ENCODE peak calls at places on chromosomes 2 and 18, in nine cellular contexts. Y, O, Z, I, R, W, D, C and A are unnamed samples.

GRCh38 chr2:85668009-85668856 is at the start of gene SFTPB:
- DNase-seq in Y (no peak), R (no peak), C (no peak), Z (peak; percentile 93), I (peak; percentile 44), D (no peak), O (no peak), W (no peak), A (no peak)

GRCh38 chr18:49023938-49024341 is 73.2 kb upstream of the SMAD7 start:
- DNase-seq in I (no peak), W (peak; percentile 5), D (no peak), R (no peak), Y (no peak), C (no peak), O (no peak), Z (peak; percentile 53), A (no peak)

GRCh38 chr2:96891591-96892333 is 21.9 kb upstream of the SEMA4C start:
- DNase-seq in C (no peak), Y (no peak), I (peak; percentile 58), D (no peak), W (no peak), Z (peak; percentile 78), R (no peak), O (no peak), A (no peak)

GRCh38 chr2:47076586-47077441 is 78.3 kb downstream of the STPG4 start:
- DNase-seq in O (peak; percentile 66), D (peak; percentile 96), I (peak; percentile 97), W (peak; percentile 79), R (no peak), Y (peak; percentile 52), C (no peak), Z (peak; percentile 75), A (peak; percentile 98)

GRCh38 chr2:25042321-25043240 is 705 bp downstream of the EFR3B start:
- DNase-seq in C (peak; percentile 8), W (peak; percentile 67), D (no peak), O (no peak), Y (peak; percentile 48), Z (peak; percentile 68), I (peak; percentile 10), R (no peak), A (peak; percentile 14)

GRCh38 chr2:181371782-181372292 is 85.3 kb upstream of the ITGA4 start:
- DNase-seq in R (no peak), Y (no peak), O (no peak), C (no peak), D (no peak), I (peak; percentile 57), W (no peak), Z (no peak), A (no peak)

GRCh38 chr2:238851751-238852150 is 3.9 kb downstream of the TWIST2 start:
- DNase-seq in C (no peak), O (no peak), W (no peak), I (no peak), Z (no peak), Y (no peak), R (no peak), D (no peak), A (no peak)

GRCh38 chr18:48412339-48412929 is 3.3 kb upstream of the ZBTB7C start:
- DNase-seq in R (no peak), Z (no peak), D (no peak), I (no peak), O (no peak), C (no peak), W (peak; percentile 58), Y (peak; percentile 46), A (no peak)

GRCh38 chr2:10378189-10378588 is 69.9 kb downstream of the ODC1 start:
- DNase-seq in Z (no peak), W (no peak), C (no peak), R (no peak), D (no peak), I (no peak), O (no peak), Y (peak; percentile 63), A (no peak)

GRCh38 chr2:191845248-191845715 is 1.6 kb downstream of the CAVIN2 start:
- DNase-seq in C (no peak), O (peak; percentile 33), Z (peak; percentile 65), I (no peak), Y (peak; percentile 9), D (no peak), R (no peak), W (no peak), A (no peak)

GRCh38 chr2:217070043-217070430 is 210.2 kb upstream of the TNP1 start:
- DNase-seq in C (no peak), Y (no peak), O (no peak), I (no peak), Z (no peak), R (no peak), W (no peak), D (no peak), A (no peak)

GRCh38 chr2:185857676-185858075 is 119.1 kb downstream of the FSIP2 start:
- DNase-seq in Z (no peak), Y (no peak), I (no peak), O (no peak), W (no peak), D (no peak), C (no peak), R (no peak), A (no peak)

GRCh38 chr2:20942538-20943223 is 101.2 kb downstream of the APOB start:
- DNase-seq in O (no peak), W (no peak), C (no peak), I (no peak), R (no peak), D (no peak), Z (no peak), Y (no peak), A (no peak)

GRCh38 chr18:36633961-36634412 is 194.8 kb downstream of the TPGS2 start:
- DNase-seq in R (no peak), O (no peak), W (no peak), Z (no peak), C (no peak), D (no peak), I (no peak), Y (no peak), A (no peak)

GRCh38 chr2:152635635-152636298 is 81.5 kb downstream of the PRPF40A start:
- DNase-seq in Z (no peak), O (peak; percentile 35), I (peak; percentile 53), W (peak; percentile 69), D (no peak), C (peak; percentile 16), R (peak; percentile 42), Y (peak; percentile 74), A (peak; percentile 43)

GRCh38 chr2:15645720-15646385 is 54.2 kb downstream of the DDX1 start:
- DNase-seq in R (no peak), Z (no peak), D (no peak), C (no peak), I (no peak), Y (no peak), O (no peak), W (no peak), A (no peak)

GRCh38 chr2:29260151-29260772 is 145.0 kb downstream of the CLIP4 start:
- DNase-seq in C (no peak), Y (no peak), R (no peak), I (peak; percentile 33), Z (no peak), O (no peak), W (no peak), D (peak; percentile 19), A (peak; percentile 48)

GRCh38 chr2:188079176-188079575 is 212.5 kb upstream of the GULP1 start:
- DNase-seq in C (no peak), Y (no peak), O (no peak), W (no peak), Z (no peak), R (no peak), I (peak; percentile 79), D (peak; percentile 88), A (peak; percentile 74)

GRCh38 chr2:2649109-2650072 is 318.3 kb upstream of the MYT1L start:
- DNase-seq in R (no peak), I (no peak), Y (no peak), O (no peak), C (no peak), Z (no peak), D (no peak), W (no peak), A (no peak)

GRCh38 chr2:127594116-127594591 is 51.8 kb upstream of the GPR17 start:
- DNase-seq in D (no peak), R (no peak), O (no peak), C (no peak), Z (no peak), W (no peak), I (no peak), Y (no peak), A (no peak)

GRCh38 chr2:217834057-217834620 is 168.7 kb downstream of the TNS1 start:
- DNase-seq in C (no peak), Z (no peak), D (no peak), I (no peak), O (no peak), Y (no peak), R (no peak), W (no peak), A (no peak)

GRCh38 chr2:215505044-215505786 is 69.3 kb upstream of the FN1 start:
- DNase-seq in R (no peak), D (no peak), C (no peak), W (peak; percentile 78), Y (peak; percentile 57), I (peak; percentile 89), Z (no peak), O (no peak), A (peak; percentile 81)
- H3K4me3 ChIP-seq in R (no peak overlapping the region), D (no peak overlapping the region), C (no peak overlapping the region), W (no peak overlapping the region), Y (no peak overlapping the region), I (no peak overlapping the region), Z (no peak overlapping the region), O (no peak overlapping the region), A (no peak overlapping the region)

GRCh38 chr2:218884519-218884918 is 3.9 kb downstream of the WNT10A start:
- DNase-seq in Z (no peak), O (no peak), C (no peak), D (no peak), R (no peak), Y (no peak), W (no peak), I (no peak), A (no peak)
- H3K27me3 ChIP-seq in Z (peaks cover 33% of the 10 kb centered on the region), O (peaks cover 17% of the 10 kb centered on the region), C (peaks cover 2% of the 10 kb centered on the region), D (peaks cover 48% of the 10 kb centered on the region), R (peaks cover 51% of the 10 kb centered on the region), Y (no peaks in the 10 kb centered on the region), W (peaks cover 62% of the 10 kb centered on the region), I (peaks cover 82% of the 10 kb centered on the region), A (peaks cover 68% of the 10 kb centered on the region)

GRCh38 chr2:84545030-84545429 is 28.7 kb downstream of the DNAH6 start:
- DNase-seq in I (no peak), W (no peak), C (no peak), Y (no peak), Z (no peak), O (no peak), D (no peak), R (no peak), A (no peak)
- H3K4me3 ChIP-seq in I (no peak overlapping the region), W (no peak overlapping the region), C (no peak overlapping the region), Y (no peak overlapping the region), Z (no peak overlapping the region), O (no peak overlapping the region), D (no peak overlapping the region), R (no peak overlapping the region), A (no peak overlapping the region)

GRCh38 chr2:153870308-153870707 is 1.4 kb upstream of the GALNT13 start:
- DNase-seq in C (no peak), D (no peak), R (no peak), I (no peak), W (peak; percentile 23), O (no peak), Z (no peak), Y (no peak), A (no peak)
- H3K27me3 ChIP-seq in C (peaks cover 14% of the 10 kb centered on the region), D (no peaks in the 10 kb centered on the region), R (peaks cover 26% of the 10 kb centered on the region), I (no peaks in the 10 kb centered on the region), W (peaks cover 21% of the 10 kb centered on the region), O (no peaks in the 10 kb centered on the region), Z (peaks cover 18% of the 10 kb centered on the region), Y (no peaks in the 10 kb centered on the region), A (peaks cover 13% of the 10 kb centered on the region)